ENCODE peak calls at places on chromosomes 11 and 22, in six cellular contexts. N, X, U, Y, Z and Q are unnamed samples.
A peak's percentile ranks its signal among the peaks of the same experiment; 100 is the strongest.

GRCh38 chr22:30305519-30305905 is 16.2 kb upstream of the CASTOR1 start:
- DNase-seq in Z (peak; percentile 92), X (no peak), Y (peak; percentile 42), N (peak; percentile 64), U (peak; percentile 36), Q (no peak)

GRCh38 chr11:118530180-118530682 is 761 bp upstream of the TMEM25 start:
- DNase-seq in X (peak; percentile 6), U (no peak), Z (no peak), N (no peak), Y (no peak), Q (no peak)

GRCh38 chr11:93623179-93623578 is 38.3 kb upstream of the CEP295 start:
- DNase-seq in N (no peak), X (no peak), U (no peak), Y (no peak), Z (no peak), Q (no peak)

GRCh38 chr11:35178862-35179261 is 39.9 kb downstream of the CD44 start:
- DNase-seq in N (no peak), Y (peak; percentile 72), U (no peak), Z (no peak), X (no peak), Q (no peak)

GRCh38 chr11:112520293-112520692 is 259.6 kb upstream of the PLET1 start:
- DNase-seq in Z (no peak), X (no peak), U (no peak), N (no peak), Y (no peak), Q (no peak)

GRCh38 chr22:33076368-33076767 is 18.2 kb upstream of the SYN3 start:
- DNase-seq in U (no peak), Y (peak; percentile 26), Z (no peak), N (no peak), X (peak; percentile 2), Q (no peak)

GRCh38 chr22:41781508-41781906 is 19.0 kb upstream of the CCDC134 start:
- DNase-seq in Y (no peak), X (no peak), N (no peak), U (no peak), Z (no peak), Q (no peak)

GRCh38 chr11:100929377-100929776 is 200.2 kb downstream of the PGR start:
- DNase-seq in N (no peak), X (peak; percentile 66), Z (no peak), Y (no peak), U (no peak), Q (no peak)

GRCh38 chr11:111976119-111976518 is 39.0 kb downstream of the DIXDC1 start:
- DNase-seq in U (no peak), N (no peak), X (no peak), Y (no peak), Z (no peak), Q (no peak)

GRCh38 chr11:123736769-123737168 is 4.7 kb downstream of the ZNF202 start:
- DNase-seq in Y (no peak), U (no peak), Z (no peak), X (no peak), N (no peak), Q (no peak)